ENCODE peak calls at places on chromosomes 5 and 9, in eight cellular contexts. Z, V, W, A, K, F, X and U are unnamed samples.

GRCh38 chr5:2187687-2188086 is 305.0 kb upstream of the IRX4 start:
- DNase-seq in Z (no peak), V (no peak), W (no peak), A (no peak), K (no peak), F (no peak), X (no peak), U (no peak)

GRCh38 chr5:52948418-52949076 is 40.6 kb upstream of the ITGA2 start:
- DNase-seq in Z (peak), V (peak), W (peak), A (peak), K (peak), F (peak), X (peak), U (peak)

GRCh38 chr9:75051285-75051684 is 23.2 kb upstream of the CARNMT1 start:
- DNase-seq in Z (no peak), V (no peak), W (no peak), A (peak), K (no peak), F (no peak), X (no peak), U (no peak)

GRCh38 chr9:6907772-6908381 is 150.1 kb downstream of the KDM4C start:
- DNase-seq in Z (no peak), V (no peak), W (no peak), A (peak), K (no peak), F (peak), X (no peak), U (no peak)

GRCh38 chr5:175015028-175015427 is 290.6 kb downstream of the MSX2 start:
- DNase-seq in Z (no peak), V (no peak), W (no peak), A (no peak), K (no peak), F (peak), X (no peak), U (no peak)

GRCh38 chr5:157535042-157535865 is 40.3 kb downstream of the ADAM19 start:
- DNase-seq in Z (no peak), V (no peak), W (peak), A (peak), K (no peak), F (no peak), X (no peak), U (peak)

GRCh38 chr5:125633523-125633922 is 789.7 kb upstream of the GRAMD2B start:
- DNase-seq in Z (no peak), V (no peak), W (no peak), A (no peak), K (no peak), F (no peak), X (no peak), U (no peak)

GRCh38 chr5:138643040-138643791 is 68.0 kb upstream of the HSPA9 start:
- DNase-seq in Z (no peak), V (no peak), W (no peak), A (no peak), K (no peak), F (no peak), X (no peak), U (no peak)

GRCh38 chr5:159878988-159879471 is 37.3 kb upstream of the ADRA1B start:
- DNase-seq in Z (peak), V (peak), W (peak), A (peak), K (no peak), F (peak), X (no peak), U (no peak)

GRCh38 chr9:124285903-124286291 is 28.1 kb downstream of the NEK6 start:
- DNase-seq in Z (peak), V (peak), W (peak), A (peak), K (no peak), F (peak), X (peak), U (peak)

GRCh38 chr9:87599901-87600610 is 102.4 kb downstream of the DAPK1 start:
- DNase-seq in Z (no peak), V (no peak), W (peak), A (no peak), K (no peak), F (no peak), X (no peak), U (no peak)

GRCh38 chr5:127766556-127767335 is 63.6 kb downstream of the CCDC192 start:
- DNase-seq in Z (no peak), V (no peak), W (no peak), A (no peak), K (no peak), F (no peak), X (no peak), U (no peak)

GRCh38 chr5:125874717-125875116 is 548.5 kb upstream of the GRAMD2B start:
- DNase-seq in Z (no peak), V (no peak), W (no peak), A (no peak), K (no peak), F (no peak), X (no peak), U (no peak)

GRCh38 chr5:59813761-59814562 is 79.6 kb downstream of the PDE4D start:
- DNase-seq in Z (no peak), V (peak), W (no peak), A (peak), K (no peak), F (peak), X (no peak), U (peak)

GRCh38 chr9:129494113-129494789 is 126.7 kb downstream of the C9orf50 start:
- DNase-seq in Z (no peak), V (no peak), W (peak), A (no peak), K (no peak), F (no peak), X (no peak), U (peak)

GRCh38 chr5:98961665-98962344 is 33.0 kb upstream of the CHD1 start:
- DNase-seq in Z (no peak), V (no peak), W (no peak), A (no peak), K (no peak), F (no peak), X (no peak), U (no peak)

GRCh38 chr5:93599427-93600146 is 16.6 kb downstream of the NR2F1 start:
- DNase-seq in Z (no peak), V (no peak), W (no peak), A (no peak), K (no peak), F (no peak), X (no peak), U (no peak)

GRCh38 chr5:141846031-141846430 is 32.2 kb downstream of the PCDH1 start:
- DNase-seq in Z (no peak), V (no peak), W (no peak), A (peak), K (no peak), F (no peak), X (no peak), U (peak)

GRCh38 chr5:1446602-1447343 is 1.5 kb upstream of the SLC6A3 start:
- DNase-seq in Z (no peak), V (no peak), W (no peak), A (no peak), K (no peak), F (no peak), X (no peak), U (no peak)

GRCh38 chr9:84512493-84512892 is 157.0 kb upstream of the NTRK2 start:
- DNase-seq in Z (no peak), V (no peak), W (no peak), A (no peak), K (no peak), F (no peak), X (no peak), U (no peak)

GRCh38 chr9:127876764-127877562 is 512 bp downstream of the AK1 start:
- DNase-seq in Z (no peak), V (no peak), W (no peak), A (no peak), K (no peak), F (no peak), X (no peak), U (no peak)

GRCh38 chr5:143920772-143921171 is 108.8 kb downstream of the HMHB1 start:
- DNase-seq in Z (no peak), V (no peak), W (no peak), A (no peak), K (no peak), F (no peak), X (no peak), U (no peak)

GRCh38 chr5:177472460-177473441 is 683 bp downstream of the DBN1 start:
- DNase-seq in Z (no peak), V (peak), W (peak), A (peak), K (peak), F (peak), X (no peak), U (peak)

GRCh38 chr5:36491860-36492259 is 114.5 kb upstream of the SLC1A3 start:
- DNase-seq in Z (no peak), V (no peak), W (no peak), A (no peak), K (no peak), F (no peak), X (no peak), U (no peak)

GRCh38 chr5:137498301-137498735 is 808 bp downstream of the SPOCK1 start:
- DNase-seq in Z (no peak), V (no peak), W (peak), A (no peak), K (peak), F (no peak), X (no peak), U (peak)

GRCh38 chr9:112135706-112136105 is 39.4 kb downstream of the SUSD1 start:
- DNase-seq in Z (no peak), V (peak), W (no peak), A (no peak), K (no peak), F (no peak), X (no peak), U (no peak)

GRCh38 chr5:55037816-55038379 is 13.8 kb downstream of the GZMK start:
- DNase-seq in Z (no peak), V (no peak), W (no peak), A (no peak), K (no peak), F (no peak), X (no peak), U (no peak)

GRCh38 chr5:17219006-17219422 is 1.6 kb downstream of the BASP1 start:
- DNase-seq in Z (no peak), V (no peak), W (no peak), A (no peak), K (no peak), F (no peak), X (no peak), U (no peak)

GRCh38 chr9:72524820-72525539 is 3.6 kb downstream of the TMC1 start:
- DNase-seq in Z (no peak), V (peak), W (no peak), A (no peak), K (no peak), F (peak), X (peak), U (peak)

GRCh38 chr5:149409268-149409948 is 30.3 kb upstream of the IL17B start:
- DNase-seq in Z (no peak), V (no peak), W (peak), A (no peak), K (no peak), F (peak), X (no peak), U (no peak)

GRCh38 chr9:94875300-94876063 is 149.0 kb downstream of the AOPEP start:
- DNase-seq in Z (no peak), V (no peak), W (no peak), A (no peak), K (peak), F (no peak), X (peak), U (no peak)

GRCh38 chr5:109917966-109918365 is 228.2 kb downstream of the MAN2A1 start:
- DNase-seq in Z (no peak), V (no peak), W (no peak), A (no peak), K (no peak), F (no peak), X (no peak), U (no peak)

GRCh38 chr5:95857185-95857945 is 34.8 kb upstream of the GLRX start:
- DNase-seq in Z (peak), V (peak), W (peak), A (peak), K (no peak), F (no peak), X (no peak), U (peak)

DNA sequence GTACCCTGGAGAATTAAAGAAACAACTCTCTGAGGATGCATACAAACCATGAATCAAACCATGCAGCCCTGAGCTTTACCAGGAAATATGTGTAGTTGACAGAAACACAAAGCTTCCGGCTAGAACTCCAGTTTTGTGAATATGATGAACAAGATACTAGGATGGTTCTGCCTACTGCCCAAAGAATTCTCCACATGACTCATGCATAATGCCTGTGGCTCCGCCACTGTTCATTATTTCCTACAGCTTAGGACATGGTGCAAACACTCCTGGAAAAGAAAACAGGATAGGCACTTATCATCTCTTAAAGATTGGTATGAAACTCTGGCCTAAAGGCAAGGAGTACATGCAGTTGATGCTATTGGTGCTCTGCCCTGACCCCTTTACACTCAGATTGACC is 343.3 kb downstream of the DNAH5 start:
- DNase-seq in Z (no peak), V (no peak), W (no peak), A (no peak), K (no peak), F (no peak), X (no peak), U (no peak)
- TF ChIP-seq POLR2A in Z (no peak), V (no peak), W (no peak), A (no peak), K (no peak), F (no peak), X (no peak), U (no peak)

DNA sequence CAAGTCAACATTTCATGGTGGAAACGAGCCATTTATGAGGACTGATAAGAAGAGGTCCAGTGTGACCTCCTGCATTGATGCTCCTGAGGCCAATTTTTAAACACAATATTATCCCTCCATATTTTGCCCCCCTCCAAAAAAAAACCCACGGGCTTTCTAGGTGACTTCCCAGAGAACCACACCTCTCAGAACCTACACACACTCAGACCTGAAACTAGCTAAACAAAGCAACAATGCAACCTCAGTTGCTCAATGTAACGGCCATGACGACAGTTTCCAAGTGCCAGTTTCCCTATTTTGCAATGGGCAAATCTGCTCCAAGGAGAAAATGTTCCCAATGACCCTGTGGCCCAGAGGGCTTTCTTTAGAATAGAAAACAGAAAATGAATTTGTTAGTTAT is 3.5 kb downstream of the NRG2 start:
- DNase-seq in Z (no peak), V (peak), W (no peak), A (no peak), K (no peak), F (peak), X (peak), U (peak)
- TF ChIP-seq POLR2A in Z (no peak), V (no peak), W (no peak), A (no peak), K (peak), F (no peak), X (no peak), U (no peak)

DNA sequence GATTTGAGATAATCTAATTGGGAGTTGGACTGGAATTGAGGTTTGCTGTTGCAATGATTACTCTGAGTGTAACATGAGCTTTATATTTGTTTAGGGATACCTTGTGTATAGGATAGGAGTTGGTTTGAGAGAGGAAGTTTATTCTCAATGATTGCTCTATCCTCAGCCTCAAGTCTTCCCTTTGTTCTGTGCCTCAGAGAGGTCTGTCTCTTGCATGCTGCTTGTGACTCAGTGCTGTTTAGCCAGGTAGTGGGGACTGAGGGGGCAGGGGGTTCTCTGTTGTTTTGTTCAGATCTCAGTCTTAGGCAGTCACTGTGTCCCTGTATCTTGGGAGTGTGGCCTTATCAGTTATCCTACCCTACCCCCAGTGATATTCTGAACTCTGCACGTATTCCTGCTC is 192.1 kb downstream of the SPATA31D1 start:
- DNase-seq in Z (no peak), V (no peak), W (no peak), A (no peak), K (no peak), F (no peak), X (no peak), U (no peak)
- TF ChIP-seq POLR2A in Z (no peak), V (no peak), W (no peak), A (no peak), K (no peak), F (no peak), X (no peak), U (no peak)

DNA sequence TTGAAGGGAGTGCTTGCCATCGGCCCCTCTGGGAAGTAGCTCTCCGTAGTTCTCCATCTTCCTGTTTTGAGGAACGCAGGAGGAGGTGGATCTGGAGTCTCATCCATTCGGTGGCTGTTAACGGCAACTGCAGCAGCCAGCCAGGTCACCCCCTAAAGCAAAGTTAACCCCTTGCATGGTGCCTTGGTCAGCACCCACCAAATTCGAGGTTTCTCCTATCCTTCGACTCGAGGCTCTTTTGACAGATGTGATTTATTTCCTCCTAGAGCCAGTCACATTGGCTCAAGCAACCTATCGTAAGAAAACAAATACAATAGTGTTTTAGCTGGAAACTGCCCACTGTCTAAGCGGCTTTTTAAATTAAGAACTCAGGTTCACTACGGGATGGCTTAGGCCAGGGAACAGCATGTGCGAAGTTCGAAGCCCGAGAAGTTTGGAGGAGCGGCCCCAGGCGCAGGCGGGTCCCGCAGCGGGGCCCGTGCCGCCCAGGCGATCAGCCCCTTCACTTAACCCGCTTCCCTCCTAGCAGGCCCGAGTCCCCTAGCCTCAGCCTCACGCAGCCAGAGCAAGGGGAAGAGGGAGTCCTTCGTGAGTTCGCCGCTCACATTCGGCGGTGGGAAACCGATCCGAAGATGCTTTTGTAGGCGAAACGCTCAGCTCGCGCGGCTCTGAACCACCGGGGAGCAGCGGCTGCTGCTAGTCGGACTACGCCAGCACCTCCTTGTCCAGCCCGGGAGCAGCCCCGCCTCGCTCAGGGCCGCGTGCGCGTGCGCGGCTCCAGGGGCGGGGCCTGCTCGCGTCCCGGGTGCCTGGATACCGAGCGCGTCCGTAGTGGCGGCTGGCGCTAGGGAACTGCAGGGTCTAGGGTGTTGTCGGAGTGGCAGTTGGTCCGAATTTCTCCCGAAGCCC is at the start of gene ROPN1L:
- DNase-seq in Z (peak), V (peak), W (peak), A (peak), K (peak), F (peak), X (peak), U (peak)
- TF ChIP-seq POLR2A in Z (no peak), V (peak), W (peak), A (peak), K (peak), F (no peak), X (peak), U (peak)

GRCh38 chr9:136656339-136656738 is 6.4 kb upstream of the EGFL7 start:
- DNase-seq in Z (no peak), V (no peak), W (peak), A (no peak), K (no peak), F (no peak), X (no peak), U (no peak)

GRCh38 chr9:136656795-136657611 is 5.7 kb upstream of the EGFL7 start:
- DNase-seq in Z (no peak), V (no peak), W (no peak), A (no peak), K (no peak), F (peak), X (no peak), U (no peak)

GRCh38 chr9:136653323-136654064 is 9.2 kb upstream of the EGFL7 start:
- DNase-seq in Z (no peak), V (no peak), W (no peak), A (no peak), K (no peak), F (no peak), X (no peak), U (no peak)

GRCh38 chr9:136654820-136655219 is 7.9 kb upstream of the EGFL7 start:
- DNase-seq in Z (no peak), V (no peak), W (no peak), A (no peak), K (no peak), F (no peak), X (no peak), U (no peak)

DNA sequence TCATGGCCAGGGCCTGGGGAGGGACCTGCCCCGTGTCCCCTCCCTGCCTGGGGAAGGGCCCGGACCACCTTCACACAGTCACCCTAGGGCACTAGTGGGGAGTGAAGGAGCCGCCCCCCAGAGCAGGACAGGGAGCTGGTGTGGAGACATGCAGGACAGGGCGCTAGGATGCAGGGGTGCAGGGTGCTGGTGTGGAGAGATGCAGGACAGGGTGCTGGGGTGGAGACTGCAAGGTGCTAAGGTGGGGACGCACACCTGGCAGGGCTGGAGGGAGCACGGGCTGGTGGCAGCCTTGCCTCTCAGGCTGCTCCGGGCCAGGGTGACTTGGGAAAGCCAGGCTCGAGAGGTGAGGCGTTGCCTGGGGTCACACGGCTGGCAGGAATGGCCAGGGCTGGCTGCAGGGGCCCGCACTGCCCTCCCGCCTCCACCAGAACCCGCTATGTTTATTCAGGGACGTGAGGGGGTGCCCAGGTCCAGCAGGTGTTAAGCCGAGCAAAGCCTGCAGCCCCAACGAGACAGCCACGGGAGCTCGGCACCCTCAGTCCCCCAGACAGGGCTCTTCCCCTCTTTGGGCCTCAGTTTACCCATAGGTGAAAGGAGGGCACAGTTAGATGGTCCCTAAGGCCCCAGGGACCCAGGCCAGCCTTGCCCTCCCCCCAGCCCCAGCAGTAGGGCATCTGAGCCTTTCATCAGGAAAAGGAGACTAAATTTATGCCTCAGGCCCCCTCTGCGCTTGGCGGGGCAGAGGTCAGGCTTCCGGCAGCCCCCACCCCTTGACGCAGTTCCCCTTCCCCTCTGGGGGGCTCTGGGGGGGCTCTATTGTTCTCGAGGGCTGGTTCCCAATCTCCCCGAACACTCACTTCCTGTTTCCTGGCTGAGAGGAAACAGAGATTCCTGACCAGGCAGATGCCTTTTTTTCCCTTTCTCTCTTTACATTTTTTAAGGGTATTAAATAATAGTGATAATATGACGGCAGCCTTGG is 7.2 kb upstream of the EGFL7 start:
- DNase-seq in Z (no peak), V (no peak), W (peak), A (no peak), K (no peak), F (no peak), X (no peak), U (no peak)
- TF ChIP-seq POLR2A in Z (peak), V (no peak), W (no peak), A (no peak), K (no peak), F (no peak), X (no peak), U (no peak)

GRCh38 chr5:77086611-77087483 is at the start of gene ZBED3:
- DNase-seq in Z (no peak), V (peak), W (peak), A (no peak), K (peak), F (peak), X (peak), U (peak)
- TF ChIP-seq POLR2A in Z (no peak), V (peak), W (no peak), A (no peak), K (peak), F (no peak), X (peak), U (peak)